ENCODE peak calls at places on chromosomes 7 and 10, in nine cellular contexts. One of them, this sample, is unnamed.

GRCh38 chr10:114311023-114311422 is 72.0 kb downstream of the VWA2 start:
- DNase-seq in activated CD4-positive, alpha-beta T cell treated with anti-CD3 and anti-CD28 coated beads for 1 hour: no peak
- DNase-seq in GM04504: no peak
- DNase-seq in globus pallidus: no peak
- DNase-seq in HTR-8/SVneo: no peak
- DNase-seq in NCI-H1436 treated with DMSO at 0.1 percent for 48 hours: no peak
- DNase-seq in CD8-positive, alpha-beta memory T cell: no peak
- DNase-seq in hepatocyte: no peak
- DNase-seq in AG10803: no peak
- DNase-seq in this sample: no peak

GRCh38 chr7:102390697-102391484 is 5.3 kb upstream of the PRKRIP1 start:
- DNase-seq in GM04504: peak; percentile 41
- DNase-seq in hepatocyte: peak; percentile 90
- DNase-seq in activated CD4-positive, alpha-beta T cell treated with anti-CD3 and anti-CD28 coated beads for 1 hour: peak; percentile 47
- DNase-seq in globus pallidus: peak; percentile 62
- DNase-seq in HTR-8/SVneo: peak; percentile 79
- DNase-seq in CD8-positive, alpha-beta memory T cell: peak; percentile 56
- DNase-seq in NCI-H1436 treated with DMSO at 0.1 percent for 48 hours: no peak
- DNase-seq in AG10803: peak; percentile 65
- DNase-seq in this sample: no peak

GRCh38 chr7:96126382-96126781 is 195.5 kb downstream of the SLC25A13 start:
- DNase-seq in NCI-H1436 treated with DMSO at 0.1 percent for 48 hours: no peak
- DNase-seq in hepatocyte: peak; percentile 13
- DNase-seq in HTR-8/SVneo: no peak
- DNase-seq in CD8-positive, alpha-beta memory T cell: no peak
- DNase-seq in AG10803: no peak
- DNase-seq in activated CD4-positive, alpha-beta T cell treated with anti-CD3 and anti-CD28 coated beads for 1 hour: no peak
- DNase-seq in GM04504: no peak
- DNase-seq in globus pallidus: no peak
- DNase-seq in this sample: no peak

GRCh38 chr7:3243256-3243655 is 57.8 kb upstream of the SDK1 start:
- DNase-seq in globus pallidus: no peak
- DNase-seq in HTR-8/SVneo: peak; percentile 13
- DNase-seq in CD8-positive, alpha-beta memory T cell: no peak
- DNase-seq in NCI-H1436 treated with DMSO at 0.1 percent for 48 hours: no peak
- DNase-seq in hepatocyte: no peak
- DNase-seq in GM04504: no peak
- DNase-seq in AG10803: no peak
- DNase-seq in activated CD4-positive, alpha-beta T cell treated with anti-CD3 and anti-CD28 coated beads for 1 hour: no peak
- DNase-seq in this sample: no peak

GRCh38 chr7:120799813-120800483 is 58.0 kb downstream of the TSPAN12 start:
- DNase-seq in AG10803: no peak
- DNase-seq in NCI-H1436 treated with DMSO at 0.1 percent for 48 hours: no peak
- DNase-seq in hepatocyte: no peak
- DNase-seq in activated CD4-positive, alpha-beta T cell treated with anti-CD3 and anti-CD28 coated beads for 1 hour: no peak
- DNase-seq in HTR-8/SVneo: no peak
- DNase-seq in CD8-positive, alpha-beta memory T cell: no peak
- DNase-seq in globus pallidus: no peak
- DNase-seq in GM04504: no peak
- DNase-seq in this sample: no peak

GRCh38 chr7:14761506-14762296 is 140.8 kb downstream of the DGKB start:
- DNase-seq in hepatocyte: peak; percentile 47
- DNase-seq in AG10803: peak; percentile 82
- DNase-seq in GM04504: peak; percentile 85
- DNase-seq in NCI-H1436 treated with DMSO at 0.1 percent for 48 hours: peak; percentile 44
- DNase-seq in HTR-8/SVneo: no peak
- DNase-seq in globus pallidus: peak; percentile 30
- DNase-seq in CD8-positive, alpha-beta memory T cell: no peak
- DNase-seq in activated CD4-positive, alpha-beta T cell treated with anti-CD3 and anti-CD28 coated beads for 1 hour: no peak
- DNase-seq in this sample: peak; percentile 29

GRCh38 chr10:18793951-18794350 is 134.7 kb downstream of the ARL5B start:
- DNase-seq in globus pallidus: no peak
- DNase-seq in AG10803: peak; percentile 11
- DNase-seq in CD8-positive, alpha-beta memory T cell: no peak
- DNase-seq in NCI-H1436 treated with DMSO at 0.1 percent for 48 hours: no peak
- DNase-seq in activated CD4-positive, alpha-beta T cell treated with anti-CD3 and anti-CD28 coated beads for 1 hour: no peak
- DNase-seq in HTR-8/SVneo: no peak
- DNase-seq in hepatocyte: peak; percentile 45
- DNase-seq in GM04504: no peak
- DNase-seq in this sample: no peak

GRCh38 chr10:132939957-132940790 is 2.2 kb downstream of the CFAP46 start:
- DNase-seq in globus pallidus: peak; percentile 51
- DNase-seq in activated CD4-positive, alpha-beta T cell treated with anti-CD3 and anti-CD28 coated beads for 1 hour: no peak
- DNase-seq in hepatocyte: peak; percentile 81
- DNase-seq in AG10803: peak; percentile 55
- DNase-seq in NCI-H1436 treated with DMSO at 0.1 percent for 48 hours: no peak
- DNase-seq in CD8-positive, alpha-beta memory T cell: no peak
- DNase-seq in HTR-8/SVneo: peak; percentile 19
- DNase-seq in GM04504: no peak
- DNase-seq in this sample: no peak

GRCh38 chr7:36762394-36762793 is 38.1 kb upstream of the AOAH start:
- DNase-seq in CD8-positive, alpha-beta memory T cell: no peak
- DNase-seq in HTR-8/SVneo: no peak
- DNase-seq in globus pallidus: no peak
- DNase-seq in AG10803: no peak
- DNase-seq in activated CD4-positive, alpha-beta T cell treated with anti-CD3 and anti-CD28 coated beads for 1 hour: no peak
- DNase-seq in hepatocyte: no peak
- DNase-seq in NCI-H1436 treated with DMSO at 0.1 percent for 48 hours: no peak
- DNase-seq in GM04504: no peak
- DNase-seq in this sample: no peak

GRCh38 chr7:100493476-100494264 is 9.9 kb downstream of the NYAP1 start:
- DNase-seq in NCI-H1436 treated with DMSO at 0.1 percent for 48 hours: no peak
- DNase-seq in HTR-8/SVneo: no peak
- DNase-seq in globus pallidus: peak; percentile 68
- DNase-seq in AG10803: no peak
- DNase-seq in GM04504: no peak
- DNase-seq in activated CD4-positive, alpha-beta T cell treated with anti-CD3 and anti-CD28 coated beads for 1 hour: peak; percentile 41
- DNase-seq in hepatocyte: peak; percentile 64
- DNase-seq in CD8-positive, alpha-beta memory T cell: no peak
- DNase-seq in this sample: no peak

GRCh38 chr7:130965515-130965914 is 231.5 kb upstream of the KLF14 start:
- DNase-seq in activated CD4-positive, alpha-beta T cell treated with anti-CD3 and anti-CD28 coated beads for 1 hour: no peak
- DNase-seq in hepatocyte: no peak
- DNase-seq in globus pallidus: no peak
- DNase-seq in HTR-8/SVneo: no peak
- DNase-seq in NCI-H1436 treated with DMSO at 0.1 percent for 48 hours: no peak
- DNase-seq in CD8-positive, alpha-beta memory T cell: no peak
- DNase-seq in GM04504: no peak
- DNase-seq in AG10803: no peak
- DNase-seq in this sample: no peak